ENCODE peak calls at places on chromosomes 4 and X, in seven cellular contexts. U is GM23248; Z is spleen; P is CD8-positive, alpha-beta T cell; K is pancreas; D is thoracic aorta; T is effector memory CD4-positive, alpha-beta T cell. W is an unnamed sample. For H3K4me1, the result is how much of the 10 kb centered on the place peaks cover.

GRCh38 chrX:10142041-10142589 is 14.7 kb upstream of the CLCN4 start:
- DNase-seq in P (no peak), Z (peak), T (no peak), U (no peak), K (no peak), D (no peak), W (no peak)

GRCh38 chr4:110055014-110055768 is 142.5 kb downstream of the EGF start:
- DNase-seq in T (no peak), P (no peak), K (no peak), D (no peak), Z (no peak), U (peak), W (no peak)

GRCh38 chrX:19122641-19123009 is 357 bp upstream of the ADGRG2 start:
- DNase-seq in U (no peak), K (no peak), D (no peak), Z (no peak), P (no peak), T (no peak), W (no peak)

GRCh38 chr4:164926301-164926700 is 49.3 kb downstream of the APELA start:
- DNase-seq in Z (no peak), D (no peak), U (peak), K (no peak), T (no peak), P (no peak), W (no peak)

GRCh38 chrX:9566150-9566621 is 101.3 kb downstream of the TBL1X start:
- DNase-seq in U (peak), Z (no peak), D (peak), T (no peak), P (no peak), K (peak), W (no peak)

GRCh38 chrX:82589410-82589809 is 918.7 kb upstream of the POU3F4 start:
- DNase-seq in T (no peak), U (no peak), P (no peak), D (no peak), Z (no peak), K (no peak), W (no peak)

GRCh38 chr4:113880240-113881028 is 99.0 kb downstream of the ARSJ start:
- DNase-seq in K (no peak), Z (no peak), U (peak), P (no peak), T (no peak), D (no peak), W (no peak)

GRCh38 chr4:113499696-113500095 is 261.8 kb downstream of the CAMK2D start:
- DNase-seq in P (no peak), D (no peak), K (no peak), U (peak), T (no peak), Z (no peak), W (no peak)

GRCh38 chr4:112951362-112951962 is 98.0 kb upstream of the ANK2 start:
- DNase-seq in P (no peak), Z (no peak), D (no peak), T (no peak), K (no peak), U (peak), W (no peak)

GRCh38 chrX:150062292-150063137 is 124.2 kb upstream of the EOLA2 start:
- DNase-seq in U (peak), K (no peak), Z (no peak), T (no peak), P (no peak), D (no peak), W (no peak)

GRCh38 chr4:83276299-83277040 is 8.1 kb downstream of the COQ2 start:
- DNase-seq in T (no peak), K (no peak), U (no peak), Z (no peak), D (no peak), P (no peak), W (no peak)

GRCh38 chr4:158930573-158930972 is 161.7 kb downstream of the FNIP2 start:
- DNase-seq in U (peak), T (no peak), D (no peak), Z (no peak), K (no peak), P (no peak), W (no peak)

GRCh38 chrX:71251456-71251973 is 2.4 kb downstream of the ZMYM3 start:
- DNase-seq in P (no peak), D (no peak), T (no peak), K (no peak), U (no peak), Z (no peak), W (no peak)

GRCh38 chr4:119300072-119300387 is 21.9 kb downstream of the FABP2 start:
- DNase-seq in P (peak), D (no peak), T (peak), K (peak), Z (peak), U (peak), W (peak)

GRCh38 chr4:153679476-153679875 is 4.6 kb upstream of the TLR2 start:
- DNase-seq in U (no peak), Z (peak), K (no peak), P (no peak), T (no peak), D (no peak), W (no peak)

GRCh38 chrX:118823263-118824172 is at the start of gene ZCCHC12:
- DNase-seq in P (peak), D (no peak), K (no peak), Z (peak), T (peak), U (peak), W (no peak)

GRCh38 chr4:86831262-86832090 is 17.7 kb downstream of the SLC10A6 start:
- DNase-seq in T (no peak), U (peak), K (no peak), P (no peak), Z (no peak), D (no peak), W (no peak)

GRCh38 chr4:101693842-101694398 is 96.6 kb upstream of the BANK1 start:
- DNase-seq in T (no peak), Z (no peak), K (no peak), D (no peak), P (no peak), U (no peak), W (no peak)

GRCh38 chr4:25816591-25817058 is 46.2 kb downstream of the SEL1L3 start:
- DNase-seq in T (no peak), K (no peak), Z (no peak), U (no peak), P (no peak), D (no peak), W (no peak)

GRCh38 chrX:109714340-109714958 is 18.6 kb downstream of the ACSL4 start:
- DNase-seq in P (no peak), D (no peak), T (no peak), U (peak), K (no peak), Z (no peak), W (no peak)

GRCh38 chrX:102651968-102652744 is 873 bp downstream of the GPRASP1 start:
- DNase-seq in D (no peak), Z (no peak), U (peak), P (peak), K (no peak), T (peak), W (no peak)

GRCh38 chr4:83113429-83113786 is 1.1 kb downstream of the PLAC8 start:
- DNase-seq in U (no peak), D (no peak), Z (no peak), P (no peak), T (no peak), K (no peak), W (no peak)

GRCh38 chr4:168384437-168385141 is 66.0 kb upstream of the DDX60 start:
- DNase-seq in Z (no peak), T (no peak), P (no peak), U (peak), D (no peak), K (no peak), W (no peak)

GRCh38 chrX:106707771-106708454 is 18.6 kb upstream of the RNF128 start:
- DNase-seq in K (no peak), U (peak), T (no peak), D (no peak), Z (no peak), P (no peak), W (no peak)

GRCh38 chrX:96984538-96984937 is 100.8 kb downstream of the RPA4 start:
- DNase-seq in U (no peak), Z (no peak), T (no peak), P (no peak), K (no peak), D (no peak), W (no peak)

GRCh38 chrX:136646602-136647239 is 1.2 kb upstream of the CD40LG start:
- DNase-seq in Z (no peak), K (no peak), D (no peak), P (no peak), T (peak), U (no peak), W (no peak)

GRCh38 chr4:138647433-138647832 is 368.1 kb upstream of the NOCT start:
- DNase-seq in U (no peak), K (no peak), D (no peak), Z (no peak), P (no peak), T (no peak), W (no peak)

GRCh38 chr4:144178414-144178813 is 37.9 kb upstream of the GYPA start:
- DNase-seq in P (no peak), K (no peak), T (no peak), U (no peak), Z (no peak), D (no peak), W (no peak)

GRCh38 chrX:150211988-150212387 is 151.1 kb upstream of the MAMLD1 start:
- DNase-seq in U (peak), D (no peak), K (no peak), T (no peak), P (no peak), Z (no peak), W (no peak)

GRCh38 chr4:85672959-85673358 is 198.0 kb downstream of the ARHGAP24 start:
- DNase-seq in P (no peak), K (no peak), U (no peak), T (no peak), D (no peak), Z (no peak), W (no peak)

GRCh38 chrX:154026136-154026806 is 6.6 kb upstream of the IRAK1 start:
- DNase-seq in T (no peak), P (no peak), D (no peak), U (peak), K (no peak), Z (no peak), W (no peak)

GRCh38 chr4:54683616-54684346 is 26.0 kb downstream of the KIT start:
- DNase-seq in P (peak), K (no peak), U (peak), Z (no peak), D (no peak), T (peak), W (no peak)

GRCh38 chr4:21290562-21290961 is 590.3 kb downstream of the PACRGL start:
- DNase-seq in D (no peak), U (no peak), Z (no peak), P (no peak), K (no peak), T (no peak), W (no peak)

GRCh38 chrX:153770606-153771175 is 6.6 kb downstream of the PLXNB3 start:
- DNase-seq in P (no peak), D (no peak), U (no peak), T (no peak), K (peak), Z (no peak), W (no peak)

GRCh38 chr4:109406337-109406931 is 27.2 kb upstream of the SEC24B start:
- DNase-seq in U (peak), P (no peak), T (peak), K (no peak), D (no peak), Z (no peak), W (no peak)

GRCh38 chrX:134537179-134537945 is 77.4 kb downstream of the HPRT1 start:
- DNase-seq in K (no peak), U (peak), P (no peak), D (no peak), Z (no peak), T (no peak), W (no peak)

GRCh38 chr4:147780137-147780777 is 48.4 kb downstream of the ARHGAP10 start:
- DNase-seq in Z (no peak), D (no peak), K (peak), T (no peak), P (no peak), U (no peak), W (no peak)
- H3K4me1 ChIP-seq in Z (under half), D (half or more), K (under half), T (under half), P (under half), U (under half), W (half or more)

GRCh38 chr4:7166981-7167700 is 25.2 kb upstream of the SORCS2 start:
- DNase-seq in D (no peak), Z (peak), T (no peak), P (no peak), K (peak), U (no peak), W (peak)
- H3K27ac ChIP-seq in D (no peak), Z (no peak), T (no peak), P (no peak), K (no peak), U (no peak), W (no peak)

DNA sequence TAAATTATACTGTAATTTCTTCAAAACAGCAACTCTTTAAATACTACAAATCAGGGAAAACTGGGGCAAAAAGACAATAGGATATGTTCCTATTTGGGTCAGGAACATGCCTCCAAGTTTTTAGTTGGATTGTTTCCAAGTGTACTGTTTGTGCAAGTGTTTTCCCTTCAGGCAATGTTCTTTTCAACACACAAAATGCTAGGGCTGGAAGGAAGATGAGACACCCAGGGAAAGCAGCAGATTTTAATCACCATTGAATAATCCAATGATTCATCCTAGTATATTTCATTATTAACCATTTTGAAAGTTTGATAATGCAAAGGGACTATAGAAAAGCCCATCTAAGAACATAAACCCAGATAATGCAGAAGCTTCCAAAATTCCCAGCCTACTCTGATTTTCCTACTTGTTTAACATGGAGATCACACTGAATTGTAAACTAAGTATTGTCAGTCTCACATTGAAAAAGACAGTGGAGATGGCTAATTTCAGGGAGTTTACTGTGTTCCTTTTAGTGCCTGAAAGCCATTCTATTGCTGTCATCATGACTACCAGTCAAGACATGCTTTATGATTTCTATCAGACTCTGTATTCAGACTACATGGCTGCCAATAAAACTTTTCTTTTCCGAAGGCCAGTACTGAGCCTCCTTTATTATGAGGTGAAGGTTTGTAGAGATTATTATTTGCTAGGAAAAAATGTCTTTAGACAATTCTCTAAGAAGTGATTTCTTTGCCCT is 38.6 kb downstream of the COL4A6 start:
- DNase-seq in T (no peak), U (peak), P (no peak), Z (no peak), D (no peak), K (no peak), W (no peak)
- H3K4me1 ChIP-seq in T (under half), U (under half), P (under half), Z (under half), D (under half), K (under half), W (under half)

DNA sequence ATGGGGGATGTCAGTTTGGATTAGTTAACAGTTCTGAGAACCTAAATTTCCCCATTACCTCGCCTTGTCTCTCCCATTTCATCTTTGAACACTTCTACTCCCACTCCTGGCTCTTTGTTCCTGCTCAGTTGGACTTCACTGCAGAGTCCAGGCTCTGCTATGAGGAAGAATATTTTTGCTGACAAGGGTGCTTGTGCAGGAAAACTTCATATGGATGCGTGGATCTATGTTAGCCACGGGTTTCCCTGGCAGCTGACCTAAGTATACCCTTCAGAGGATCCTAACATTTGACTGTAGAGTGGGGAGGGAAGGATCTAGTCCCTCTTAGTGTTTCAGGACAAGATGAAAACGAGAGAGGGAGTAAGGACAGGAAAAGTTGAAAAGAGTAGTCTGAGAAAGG is 238.1 kb downstream of the ARHGAP10 start:
- DNase-seq in Z (no peak), T (no peak), P (no peak), K (no peak), D (no peak), U (no peak), W (no peak)
- H3K27ac ChIP-seq in Z (no peak), T (no peak), P (no peak), K (no peak), D (no peak), U (no peak), W (peak)

DNA sequence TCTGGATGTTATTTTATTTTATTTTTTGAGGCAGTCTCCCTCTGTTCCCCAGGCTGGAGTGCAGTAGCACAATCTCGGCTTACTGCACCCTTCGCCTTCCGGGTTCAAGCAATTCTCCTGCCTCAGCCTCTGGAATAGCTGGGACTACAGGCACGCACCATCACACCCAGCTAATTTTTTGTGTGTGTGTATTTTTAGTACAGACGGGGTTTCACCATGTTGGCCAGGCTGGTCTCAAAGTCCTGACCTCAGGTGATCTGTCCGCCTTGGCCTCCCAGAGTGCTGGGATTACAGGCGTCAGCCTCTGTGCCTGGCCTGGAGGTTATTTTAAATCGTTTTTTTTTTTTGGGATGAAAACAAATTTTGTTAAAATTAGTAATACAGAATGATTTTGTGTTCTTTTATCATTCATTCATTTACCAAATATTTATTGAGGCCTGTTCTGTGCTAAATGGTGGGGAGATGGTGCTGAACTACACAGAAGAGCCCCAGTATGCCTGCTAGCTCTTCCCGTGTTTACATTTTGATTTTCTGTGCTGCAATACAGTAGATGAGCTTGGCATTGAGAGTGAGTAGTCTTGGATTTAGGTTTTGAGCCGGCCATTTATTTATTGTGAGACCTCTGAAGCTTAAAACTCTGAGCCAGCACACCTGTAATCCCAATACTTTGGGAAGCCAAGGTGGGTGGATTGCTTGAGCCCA is 22.7 kb downstream of the ADD1 start:
- DNase-seq in K (no peak), Z (no peak), D (no peak), T (no peak), U (no peak), P (no peak), W (no peak)
- H3K4me1 ChIP-seq in K (half or more), Z (half or more), D (half or more), T (under half), U (under half), P (under half), W (half or more)

GRCh38 chrX:111955916-111956315 is 79.9 kb downstream of the TRPC5OS start:
- DNase-seq in Z (no peak), K (no peak), P (no peak), T (no peak), D (no peak), U (no peak), W (no peak)
- H3K27ac ChIP-seq in Z (no peak), K (no peak), P (no peak), T (no peak), D (no peak), U (no peak), W (no peak)

DNA sequence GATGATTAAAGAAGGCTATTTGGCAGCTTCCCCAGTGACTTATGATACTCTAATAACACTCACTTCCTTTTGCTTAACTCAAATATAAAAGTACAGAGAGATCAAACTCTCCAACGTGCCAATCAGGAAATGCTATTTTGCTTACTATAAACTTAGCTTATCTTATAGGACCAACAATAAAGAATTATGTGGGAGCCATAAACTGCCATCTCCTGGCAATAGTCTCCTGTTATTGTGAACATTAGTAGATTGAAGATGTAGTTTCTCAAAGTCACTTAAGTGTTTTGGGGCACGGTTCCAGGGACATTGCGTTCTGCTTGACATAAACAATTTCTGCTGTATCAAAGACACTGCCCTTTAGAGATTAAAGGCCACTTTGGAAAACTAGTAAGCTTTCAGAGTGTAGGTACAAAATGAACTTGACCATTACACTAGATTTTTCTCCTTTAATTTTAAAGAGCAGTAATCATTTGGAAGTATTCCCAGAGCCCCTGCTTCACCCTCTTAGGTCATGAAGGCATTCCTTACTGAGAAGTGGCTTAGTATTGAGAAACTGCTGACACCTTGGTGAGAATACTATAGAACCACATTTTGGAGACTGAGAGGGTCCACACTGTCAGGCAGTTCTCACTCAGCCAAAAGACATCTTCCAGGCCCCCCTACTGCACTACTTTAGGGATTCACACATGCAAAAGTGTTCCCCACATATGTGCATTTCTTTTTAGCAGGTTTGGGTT is 51.9 kb downstream of the MAOA start:
- DNase-seq in K (no peak), D (no peak), T (no peak), Z (no peak), P (no peak), U (peak), W (no peak)
- H3K4me1 ChIP-seq in K (under half), D (half or more), T (under half), Z (under half), P (under half), U (under half), W (under half)

DNA sequence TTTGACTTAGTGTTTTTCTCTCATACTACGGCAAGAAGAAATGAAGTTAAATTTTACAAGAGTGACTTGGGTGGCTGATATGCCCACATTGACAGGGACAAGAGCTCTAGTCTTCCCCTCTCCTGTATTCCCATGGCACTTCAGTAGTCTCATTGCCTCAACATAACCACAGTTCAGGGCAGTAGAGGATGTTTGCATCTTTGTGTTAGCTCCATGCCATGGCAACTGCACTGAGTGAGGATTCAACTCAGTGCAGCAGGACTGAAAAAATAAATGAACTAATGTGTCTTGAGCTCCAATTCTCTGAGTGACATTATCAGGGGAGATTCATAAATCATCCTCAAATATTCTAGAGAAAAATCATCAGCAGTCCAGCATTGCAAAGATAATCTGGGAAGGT is 78.8 kb downstream of the TET2 start:
- DNase-seq in U (no peak), T (no peak), K (no peak), D (no peak), Z (no peak), P (no peak), W (no peak)
- H3K27ac ChIP-seq in U (no peak), T (no peak), K (no peak), D (no peak), Z (no peak), P (no peak), W (no peak)

GRCh38 chrX:12269484-12269883 is 131.2 kb downstream of the FRMPD4 start:
- DNase-seq in T (no peak), U (no peak), Z (no peak), D (no peak), K (no peak), P (no peak), W (no peak)
- H3K4me1 ChIP-seq in T (under half), U (under half), Z (under half), D (under half), K (under half), P (under half), W (under half)

GRCh38 chrX:20500171-20500865 is 233.6 kb upstream of the RPS6KA3 start:
- DNase-seq in U (no peak), T (no peak), P (no peak), K (no peak), Z (no peak), D (no peak), W (no peak)
- H3K27ac ChIP-seq in U (no peak), T (no peak), P (no peak), K (no peak), Z (no peak), D (no peak), W (no peak)

W was measured in vagina.